ENCODE peak calls at places on chromosomes 5 and 9, in nine cellular contexts. Z, S, M, P, I, D, L, R and A are unnamed samples.

GRCh38 chr9:120574473-120574872 is 5.5 kb downstream of the CDK5RAP2 start:
- DNase-seq in Z (no peak), S (no peak), M (no peak), P (no peak), I (no peak), D (no peak), L (no peak), R (no peak), A (no peak)

GRCh38 chr9:116817762-116818161 is 130.7 kb downstream of the TRIM32 start:
- DNase-seq in Z (no peak), S (no peak), M (no peak), P (no peak), I (no peak), D (no peak), L (no peak), R (no peak), A (no peak)

GRCh38 chr9:90127923-90128322 is 514.7 kb downstream of the DIRAS2 start:
- DNase-seq in Z (no peak), S (no peak), M (no peak), P (no peak), I (no peak), D (no peak), L (no peak), R (no peak), A (no peak)

GRCh38 chr9:94603259-94603776 is 9.7 kb upstream of the FBP2 start:
- DNase-seq in Z (peak; percentile 62), S (peak; percentile 74), M (peak; percentile 61), P (peak; percentile 90), I (peak; percentile 86), D (peak; percentile 88), L (peak; percentile 49), R (peak; percentile 64), A (peak; percentile 84)

GRCh38 chr5:141349917-141350619 is at the start of gene PCDHGB1:
- DNase-seq in Z (peak; percentile 42), S (no peak), M (peak; percentile 71), P (peak; percentile 44), I (peak; percentile 15), D (peak; percentile 76), L (peak; percentile 41), R (peak; percentile 41), A (peak; percentile 40)

GRCh38 chr9:38284768-38285080 is 107.8 kb upstream of the ALDH1B1 start:
- DNase-seq in Z (no peak), S (no peak), M (no peak), P (no peak), I (no peak), D (peak; percentile 83), L (no peak), R (no peak), A (no peak)

GRCh38 chr5:108560581-108560980 is 178.7 kb upstream of the FBXL17 start:
- DNase-seq in Z (peak; percentile 64), S (no peak), M (peak; percentile 98), P (no peak), I (no peak), D (no peak), L (peak; percentile 79), R (peak; percentile 41), A (no peak)

GRCh38 chr5:138488481-138488945 is 23.2 kb downstream of the EGR1 start:
- DNase-seq in Z (no peak), S (no peak), M (peak; percentile 68), P (peak; percentile 69), I (peak; percentile 61), D (no peak), L (peak; percentile 73), R (no peak), A (no peak)

GRCh38 chr9:91811024-91811909 is 138.8 kb downstream of the ROR2 start:
- DNase-seq in Z (no peak), S (no peak), M (no peak), P (no peak), I (no peak), D (no peak), L (no peak), R (no peak), A (no peak)

DNA sequence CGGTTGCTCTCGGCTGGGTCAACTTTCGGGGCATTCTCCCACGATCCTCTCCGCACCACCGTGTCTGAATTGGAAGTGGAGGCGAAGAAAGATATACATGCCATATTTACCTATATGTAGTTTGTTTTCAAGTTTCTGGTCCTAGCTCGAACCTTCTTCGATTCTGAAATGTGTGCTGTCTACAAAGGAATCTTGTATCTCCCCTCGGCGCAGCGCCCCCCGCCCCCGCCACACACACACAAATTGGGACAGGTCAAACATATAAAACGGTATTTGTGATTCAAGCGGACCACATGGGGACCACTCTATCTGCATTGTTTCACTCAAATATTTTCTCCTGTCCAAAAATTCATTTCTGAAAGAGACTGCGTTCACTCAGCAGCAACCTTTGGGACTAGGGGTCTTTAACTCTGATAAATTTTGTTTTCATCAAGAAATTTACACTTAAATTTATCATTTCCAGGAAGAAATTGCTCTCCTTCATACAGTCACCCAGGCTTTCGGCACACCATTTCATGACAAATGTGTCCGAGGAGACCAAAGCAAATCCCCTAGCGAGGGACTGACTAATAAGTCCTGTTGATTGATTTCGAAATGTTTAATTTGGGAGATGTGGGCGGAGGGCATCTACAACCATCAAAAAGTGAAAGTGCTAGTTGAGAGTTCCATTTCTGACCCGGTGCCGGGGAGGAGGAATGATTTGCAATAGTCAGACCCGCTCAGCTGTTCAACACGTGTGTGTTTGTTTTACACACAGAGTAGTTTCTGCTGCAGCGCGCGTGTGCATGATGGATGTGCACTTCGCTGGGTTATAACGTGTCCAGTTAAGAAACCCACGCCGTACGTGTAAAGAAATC is 1.1 kb upstream of the NR4A3 start:
- DNase-seq in Z (peak; percentile 41), S (peak; percentile 65), M (peak; percentile 89), P (no peak), I (peak; percentile 54), D (no peak), L (peak; percentile 80), R (peak; percentile 73), A (peak; percentile 25)
- H3K4me1 ChIP-seq in Z (peaks cover 11% of the 10 kb centered on the region), S (peaks cover 50% of the 10 kb centered on the region), M (peaks cover 3% of the 10 kb centered on the region), P (peaks cover 12% of the 10 kb centered on the region), I (peaks cover 11% of the 10 kb centered on the region), D (peaks cover 32% of the 10 kb centered on the region), L (peaks cover 36% of the 10 kb centered on the region), R (peaks cover 19% of the 10 kb centered on the region), A (peaks cover 9% of the 10 kb centered on the region)

GRCh38 chr5:181121675-181122561 is 9.1 kb downstream of the OR2V1 start:
- DNase-seq in Z (no peak), S (no peak), M (no peak), P (no peak), I (no peak), D (no peak), L (no peak), R (no peak), A (no peak)

GRCh38 chr5:181120311-181120710 is 10.7 kb downstream of the OR2V1 start:
- DNase-seq in Z (peak; percentile 2), S (no peak), M (peak; percentile 41), P (no peak), I (no peak), D (no peak), L (peak; percentile 16), R (no peak), A (no peak)

GRCh38 chr5:181119105-181119504 is 11.9 kb downstream of the OR2V1 start:
- DNase-seq in Z (peak; percentile 36), S (no peak), M (no peak), P (no peak), I (no peak), D (no peak), L (no peak), R (no peak), A (no peak)

GRCh38 chr5:181118369-181118768 is 12.6 kb downstream of the OR2V1 start:
- DNase-seq in Z (no peak), S (no peak), M (no peak), P (no peak), I (no peak), D (no peak), L (no peak), R (no peak), A (no peak)

GRCh38 chr5:181120761-181121160 is 10.2 kb downstream of the OR2V1 start:
- DNase-seq in Z (no peak), S (no peak), M (no peak), P (no peak), I (no peak), D (no peak), L (no peak), R (no peak), A (no peak)
- H3K27me3 ChIP-seq in Z (peaks cover 37% of the 10 kb centered on the region), S (peaks cover 29% of the 10 kb centered on the region), M (no peaks in the 10 kb centered on the region), P (no peaks in the 10 kb centered on the region), I (peaks cover 22% of the 10 kb centered on the region), D (peaks cover 72% of the 10 kb centered on the region), L (peaks cover 4% of the 10 kb centered on the region), R (peaks cover 3% of the 10 kb centered on the region), A (peaks cover 10% of the 10 kb centered on the region)

DNA sequence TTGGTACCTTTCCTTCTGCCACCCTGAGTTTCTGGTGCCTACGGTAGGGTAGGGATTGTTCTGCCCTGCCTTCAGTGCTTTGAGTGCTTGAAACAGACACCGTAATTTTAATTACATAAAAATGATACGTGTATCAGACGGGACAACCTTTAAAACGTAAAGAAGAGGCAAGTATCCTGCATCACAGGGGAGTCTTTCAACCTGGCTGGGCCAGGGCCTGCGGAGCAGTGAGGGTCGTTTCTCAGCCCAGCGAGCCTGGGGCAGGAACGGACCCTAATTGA is 480 bp upstream of the DAB2IP start:
- DNase-seq in Z (no peak), S (no peak), M (no peak), P (no peak), I (no peak), D (no peak), L (no peak), R (no peak), A (no peak)
- H3K4me1 ChIP-seq in Z (peaks cover 13% of the 10 kb centered on the region), S (peaks cover 48% of the 10 kb centered on the region), M (peaks cover 9% of the 10 kb centered on the region), P (no peaks in the 10 kb centered on the region), I (no peaks in the 10 kb centered on the region), D (peaks cover 32% of the 10 kb centered on the region), L (peaks cover 29% of the 10 kb centered on the region), R (peaks cover 55% of the 10 kb centered on the region), A (peaks cover 17% of the 10 kb centered on the region)

GRCh38 chr9:76621011-76621410 is 143.2 kb upstream of the PCA3 start:
- DNase-seq in Z (no peak), S (no peak), M (no peak), P (no peak), I (no peak), D (no peak), L (no peak), R (no peak), A (no peak)

GRCh38 chr9:76618762-76619161 is 145.5 kb upstream of the PCA3 start:
- DNase-seq in Z (no peak), S (no peak), M (peak; percentile 38), P (no peak), I (no peak), D (no peak), L (peak; percentile 49), R (no peak), A (no peak)

GRCh38 chr9:76620586-76620985 is 143.7 kb upstream of the PCA3 start:
- DNase-seq in Z (no peak), S (no peak), M (no peak), P (no peak), I (no peak), D (no peak), L (no peak), R (no peak), A (no peak)

GRCh38 chr9:76617510-76618194 is 146.6 kb upstream of the PCA3 start:
- DNase-seq in Z (no peak), S (no peak), M (no peak), P (no peak), I (peak; percentile 79), D (no peak), L (no peak), R (no peak), A (no peak)

DNA sequence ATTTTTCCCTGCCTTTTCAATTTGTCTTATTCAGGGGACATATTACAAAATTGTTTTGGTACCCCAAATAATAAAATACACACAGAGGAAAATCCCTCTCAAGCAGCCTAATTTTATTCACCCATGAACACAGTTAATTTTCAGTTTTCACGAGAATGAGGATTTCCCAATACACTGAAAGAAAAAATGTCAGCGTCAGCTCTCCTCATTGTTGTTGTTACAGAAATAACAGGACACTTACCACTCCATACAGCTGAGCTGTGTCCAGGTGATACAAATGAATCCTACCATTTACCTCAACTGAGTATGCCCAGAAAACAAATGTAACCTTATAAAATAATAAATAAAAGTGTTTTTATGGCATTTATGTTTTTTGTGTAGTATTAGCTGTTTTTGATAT is 144.6 kb upstream of the PCA3 start:
- DNase-seq in Z (no peak), S (no peak), M (no peak), P (no peak), I (no peak), D (no peak), L (no peak), R (no peak), A (no peak)
- H3K27me3 ChIP-seq in Z (no peaks in the 10 kb centered on the region), S (no peaks in the 10 kb centered on the region), M (no peaks in the 10 kb centered on the region), P (no peaks in the 10 kb centered on the region), I (peaks cover 2% of the 10 kb centered on the region), D (no peaks in the 10 kb centered on the region), L (no peaks in the 10 kb centered on the region), R (no peaks in the 10 kb centered on the region), A (peaks cover 10% of the 10 kb centered on the region)